ENCODE peak calls at places on chromosomes 5 and 9, in four cellular contexts. L is body of pancreas, Q is stomach, G is cardiac muscle cell. V is an unnamed sample.

GRCh38 chr9:134593286-134593685 is 48.3 kb upstream of the COL5A1 start:
- DNase-seq in L (no peak), Q (no peak), G (no peak), V (no peak)

GRCh38 chr5:102959055-102959454 is 160.9 kb downstream of the GIN1 start:
- DNase-seq in L (no peak), Q (no peak), G (no peak), V (peak; percentile 94)

GRCh38 chr5:88883566-88884434 is 816 bp upstream of the MEF2C start:
- DNase-seq in L (peak; percentile 26), Q (peak; percentile 34), G (peak; percentile 88), V (peak; percentile 83)

GRCh38 chr5:85397451-85397850 is 1012.8 kb upstream of the EDIL3 start:
- DNase-seq in L (no peak), Q (no peak), G (no peak), V (no peak)

GRCh38 chr9:21549251-21549765 is 67.2 kb upstream of the IFNE start:
- DNase-seq in L (peak; percentile 15), Q (peak; percentile 47), G (no peak), V (peak; percentile 98)

GRCh38 chr5:50711280-50711679 is 44.8 kb downstream of the PARP8 start:
- DNase-seq in L (peak; percentile 15), Q (peak; percentile 38), G (no peak), V (peak; percentile 3)

GRCh38 chr5:171365351-171365750 is 22.3 kb upstream of the NPM1 start:
- DNase-seq in L (no peak), Q (no peak), G (peak; percentile 59), V (peak; percentile 18)

GRCh38 chr5:151680944-151681427 is 5.7 kb downstream of the SPARC start:
- DNase-seq in L (no peak), Q (no peak), G (peak; percentile 53), V (no peak)

GRCh38 chr5:38013107-38013506 is 173.3 kb upstream of the GDNF start:
- DNase-seq in L (no peak), Q (no peak), G (no peak), V (no peak)

GRCh38 chr5:178471666-178472065 is 118.5 kb downstream of the COL23A1 start:
- DNase-seq in L (no peak), Q (no peak), G (no peak), V (no peak)

GRCh38 chr9:129133067-129133466 is 21.9 kb downstream of the PTPA start:
- DNase-seq in L (no peak), Q (no peak), G (no peak), V (no peak)

GRCh38 chr9:124297553-124297905 is 39.8 kb downstream of the NEK6 start:
- DNase-seq in L (peak; percentile 69), Q (peak; percentile 85), G (no peak), V (peak; percentile 95)

GRCh38 chr5:167652690-167653089 is 638.8 kb upstream of the WWC1 start:
- DNase-seq in L (no peak), Q (no peak), G (no peak), V (peak; percentile 67)

GRCh38 chr9:103183569-103184191 is 188.5 kb downstream of the CYLC2 start:
- DNase-seq in L (no peak), Q (no peak), G (no peak), V (no peak)

GRCh38 chr5:78574157-78574673 is 74.4 kb downstream of the LHFPL2 start:
- DNase-seq in L (no peak), Q (no peak), G (no peak), V (no peak)

GRCh38 chr5:56615750-56616149 is 199.6 kb upstream of the MAP3K1 start:
- DNase-seq in L (no peak), Q (no peak), G (peak; percentile 46), V (no peak)

GRCh38 chr9:104586496-104587180 is 12.6 kb downstream of the OR13C5 start:
- DNase-seq in L (no peak), Q (no peak), G (no peak), V (no peak)

GRCh38 chr5:179257190-179257741 is 88.0 kb downstream of the ADAMTS2 start:
- DNase-seq in L (peak; percentile 6), Q (peak; percentile 16), G (no peak), V (no peak)

GRCh38 chr5:57172466-57172961 is 1.3 kb upstream of the GPBP1 start:
- DNase-seq in L (no peak), Q (no peak), G (no peak), V (peak; percentile 59)

GRCh38 chr9:124795881-124796415 is 19.0 kb downstream of the OLFML2A start:
- DNase-seq in L (no peak), Q (no peak), G (no peak), V (peak; percentile 49)

GRCh38 chr9:34493972-34494535 is 28.7 kb downstream of the ENHO start:
- DNase-seq in L (peak; percentile 28), Q (peak; percentile 33), G (peak; percentile 84), V (peak; percentile 35)

GRCh38 chr9:127558581-127559246 is 53.4 kb upstream of the STXBP1 start:
- DNase-seq in L (no peak), Q (no peak), G (peak; percentile 55), V (no peak)

GRCh38 chr5:120994112-120994511 is 530.0 kb downstream of the PRR16 start:
- DNase-seq in L (no peak), Q (no peak), G (no peak), V (no peak)

GRCh38 chr5:115098041-115098702 is 71.5 kb downstream of the TRIM36 start:
- DNase-seq in L (peak; percentile 42), Q (no peak), G (peak; percentile 53), V (peak; percentile 50)

GRCh38 chr5:6773342-6774035 is 60.3 kb downstream of the TENT4A start:
- DNase-seq in L (no peak), Q (no peak), G (no peak), V (no peak)

GRCh38 chr5:138065102-138065501 is 18.7 kb upstream of the WNT8A start:
- DNase-seq in L (peak; percentile 17), Q (no peak), G (peak; percentile 30), V (no peak)

GRCh38 chr9:11142965-11143738 is 530.4 kb upstream of the PTPRD start:
- DNase-seq in L (no peak), Q (no peak), G (no peak), V (no peak)

GRCh38 chr9:11148189-11148588 is 535.4 kb upstream of the PTPRD start:
- DNase-seq in L (no peak), Q (no peak), G (no peak), V (no peak)

GRCh38 chr9:11144750-11145149 is 531.9 kb upstream of the PTPRD start:
- DNase-seq in L (no peak), Q (no peak), G (no peak), V (no peak)

GRCh38 chr9:11149065-11149464 is 536.3 kb upstream of the PTPRD start:
- DNase-seq in L (no peak), Q (no peak), G (no peak), V (no peak)
- TF ChIP-seq CTCF in L (no peak), Q (no peak), G (no peak), V (no peak)

GRCh38 chr9:137294684-137295312 is 7.3 kb downstream of the NRARP start:
- DNase-seq in L (no peak), Q (no peak), G (no peak), V (peak; percentile 35)
- H3K4me3 ChIP-seq in L (no peak overlapping the region), Q (peak overlapping the region; percentile 42), G (no peak overlapping the region), V (no peak overlapping the region)

GRCh38 chr9:68530618-68531017 is 10.1 kb downstream of the TMEM252 start:
- DNase-seq in L (peak; percentile 53), Q (peak; percentile 61), G (peak; percentile 19), V (no peak)
- TF ChIP-seq CTCF in L (no peak), Q (no peak), G (no peak), V (no peak)

GRCh38 chr9:89661956-89662717 is 57.3 kb downstream of the GADD45G start:
- DNase-seq in L (peak; percentile 99), Q (peak; percentile 99), G (peak; percentile 96), V (peak; percentile 94)
- H3K4me3 ChIP-seq in L (no peak overlapping the region), Q (peak overlapping the region; percentile 17), G (no peak overlapping the region), V (peak overlapping the region; percentile 43)